ENCODE peak calls at places on chromosomes 16 and 17, in five cellular contexts. X is neural progenitor cell, R is HCT116, D is GM23338, Y is OCI-LY7. H is an unnamed sample.

GRCh38 chr17:968812-969766 is 10.5 kb downstream of the NXN start:
- DNase-seq in X (no peak), R (peak), D (no peak), Y (no peak), H (no peak)

GRCh38 chr17:7842380-7842949 is 8.4 kb downstream of the KDM6B start:
- DNase-seq in X (peak), R (no peak), D (no peak), Y (peak), H (peak)

GRCh38 chr16:52537463-52537862 is 9.5 kb downstream of the TOX3 start:
- DNase-seq in X (no peak), R (no peak), D (no peak), Y (no peak), H (no peak)

GRCh38 chr17:50953831-50954601 is 87.9 kb upstream of the TOB1 start:
- DNase-seq in X (peak), R (no peak), D (peak), Y (no peak), H (no peak)

GRCh38 chr17:75511610-75512575 is 3.4 kb downstream of the CASKIN2 start:
- DNase-seq in X (no peak), R (no peak), D (no peak), Y (no peak), H (no peak)

GRCh38 chr17:41619162-41619933 is 5.0 kb downstream of the KRT17 start:
- DNase-seq in X (no peak), R (no peak), D (no peak), Y (no peak), H (no peak)

GRCh38 chr16:7055443-7055842 is 277.2 kb upstream of the RBFOX1 start:
- DNase-seq in X (no peak), R (no peak), D (no peak), Y (no peak), H (no peak)

GRCh38 chr16:17372383-17372782 is 98.4 kb downstream of the XYLT1 start:
- DNase-seq in X (no peak), R (no peak), D (no peak), Y (peak), H (no peak)

GRCh38 chr17:44956998-44957981 is 9.7 kb upstream of the KIF18B start:
- DNase-seq in X (no peak), R (no peak), D (no peak), Y (no peak), H (no peak)

GRCh38 chr17:58527949-58528348 is 13.5 kb upstream of the MTMR4 start:
- DNase-seq in X (no peak), R (no peak), D (no peak), Y (no peak), H (no peak)

GRCh38 chr17:38742431-38743308 is 5.5 kb downstream of the PCGF2 start:
- DNase-seq in X (no peak), R (no peak), D (no peak), Y (peak), H (no peak)

GRCh38 chr16:79707867-79708266 is 107.3 kb upstream of the MAF start:
- DNase-seq in X (no peak), R (no peak), D (no peak), Y (no peak), H (no peak)

GRCh38 chr17:82407255-82407654 is 10.9 kb upstream of the HEXD start:
- DNase-seq in X (no peak), R (no peak), D (no peak), Y (no peak), H (peak)

GRCh38 chr16:56682703-56683397 is 580 bp downstream of the MT1X start:
- DNase-seq in X (no peak), R (no peak), D (peak), Y (peak), H (no peak)

GRCh38 chr17:49528966-49529365 is 33.9 kb downstream of the NGFR start:
- DNase-seq in X (no peak), R (no peak), D (no peak), Y (no peak), H (no peak)

GRCh38 chr17:32917842-32918241 is 10.1 kb upstream of the TMEM98 start:
- DNase-seq in X (no peak), R (no peak), D (peak), Y (no peak), H (no peak)

GRCh38 chr17:47999612-48000011 is 28.7 kb downstream of the CDK5RAP3 start:
- DNase-seq in X (no peak), R (no peak), D (no peak), Y (no peak), H (peak)

GRCh38 chr16:11470676-11471415 is 115.9 kb downstream of the LITAF start:
- DNase-seq in X (no peak), R (no peak), D (peak), Y (no peak), H (no peak)

GRCh38 chr17:17191346-17191792 is 14.8 kb downstream of the PLD6 start:
- DNase-seq in X (no peak), R (no peak), D (no peak), Y (no peak), H (no peak)

GRCh38 chr17:17191961-17192381 is 14.2 kb downstream of the PLD6 start:
- DNase-seq in X (no peak), R (no peak), D (no peak), Y (no peak), H (no peak)

GRCh38 chr17:17189559-17189958 is 16.6 kb downstream of the PLD6 start:
- DNase-seq in X (no peak), R (no peak), D (no peak), Y (no peak), H (no peak)

GRCh38 chr17:17188586-17188985 is 17.5 kb downstream of the PLD6 start:
- DNase-seq in X (no peak), R (no peak), D (no peak), Y (no peak), H (no peak)

DNA sequence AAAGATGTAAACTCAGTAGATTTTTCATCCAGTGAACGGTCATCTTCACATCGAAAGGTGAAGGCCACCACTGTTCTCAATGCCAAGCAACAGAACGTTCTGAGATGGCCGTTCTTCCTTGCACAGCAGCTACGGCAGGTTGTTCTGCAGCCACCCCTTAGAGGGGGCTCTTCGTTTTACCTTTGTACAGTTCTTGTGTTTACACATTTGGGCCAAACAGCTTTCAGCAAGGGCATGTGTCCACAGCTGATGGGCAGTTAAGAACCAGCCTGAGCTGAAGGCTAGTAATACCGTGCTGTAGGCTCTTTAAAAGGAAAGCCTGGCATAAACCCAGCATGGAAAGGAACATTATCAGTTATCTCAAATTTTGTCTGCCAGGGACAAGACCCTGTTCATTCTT is 15.9 kb downstream of the PLD6 start:
- DNase-seq in X (no peak), R (no peak), D (no peak), Y (no peak), H (no peak)
- TF ChIP-seq CTCF in X (no peak), R (no peak), D (no peak), Y (no peak), H (no peak)

GRCh38 chr17:72538443-72538842 is 417.6 kb downstream of the SOX9 start:
- DNase-seq in X (no peak), R (no peak), D (no peak), Y (no peak), H (no peak)
- TF ChIP-seq EZH2phosphoT487 in X (no peak), R (no peak), D (no peak), Y (no peak), H (no peak)

GRCh38 chr17:60598001-60598736 is 1.8 kb upstream of the PPM1D start:
- DNase-seq in X (no peak), R (no peak), D (no peak), Y (no peak), H (no peak)
- H2AFZ ChIP-seq in X (peak), R (no peak), D (peak), Y (peak), H (no peak)

GRCh38 chr16:29710227-29711219 is 31.5 kb downstream of the QPRT start:
- DNase-seq in X (peak), R (peak), D (peak), Y (peak), H (peak)
- TF ChIP-seq CTCF in X (peak), R (peak), D (peak), Y (peak), H (peak)

DNA sequence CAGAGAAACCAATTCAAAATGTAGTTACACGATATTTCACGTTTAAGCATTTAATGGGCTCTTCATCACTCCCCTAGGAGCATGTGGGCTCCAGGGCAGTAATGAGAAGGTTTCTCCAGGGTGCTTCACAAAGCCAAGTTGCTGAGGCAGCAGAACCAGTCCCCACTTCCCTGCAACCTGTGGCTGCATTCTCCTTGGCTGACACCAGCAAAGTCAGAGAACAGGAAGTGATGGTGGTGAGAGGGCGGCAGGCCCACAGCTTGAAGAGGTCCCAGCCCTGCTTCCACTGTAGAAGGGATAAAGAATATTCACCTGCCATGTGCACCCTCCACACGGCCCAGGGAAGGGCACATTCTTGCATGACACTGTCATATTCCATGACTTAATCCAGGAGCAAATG is 133.2 kb downstream of the CBLN1 start:
- DNase-seq in X (no peak), R (no peak), D (no peak), Y (peak), H (no peak)
- TF ChIP-seq EZH2phosphoT487 in X (no peak), R (no peak), D (no peak), Y (no peak), H (no peak)